ENCODE peak calls at places on chromosomes 16 and 17, in six cellular contexts. T, P, J, F, G and H are unnamed samples.

GRCh38 chr17:32719702-32720101 is 157.2 kb downstream of the MYO1D start:
- DNase-seq in T (no peak), P (no peak), J (no peak), F (no peak), G (no peak), H (no peak)

GRCh38 chr17:75785770-75786538 is 1.3 kb downstream of the UNK start:
- DNase-seq in T (no peak), P (peak; percentile 8), J (no peak), F (no peak), G (no peak), H (no peak)

GRCh38 chr16:3088450-3088849 is 10.6 kb downstream of the ZSCAN10 start:
- DNase-seq in T (no peak), P (no peak), J (no peak), F (no peak), G (no peak), H (no peak)

GRCh38 chr16:88315543-88316105 is 67.1 kb upstream of the ZNF469 start:
- DNase-seq in T (no peak), P (no peak), J (no peak), F (no peak), G (peak; percentile 29), H (no peak)

GRCh38 chr17:39145143-39145542 is 6.3 kb downstream of the PLXDC1 start:
- DNase-seq in T (no peak), P (no peak), J (no peak), F (no peak), G (no peak), H (no peak)

GRCh38 chr16:88116121-88116900 is 165.1 kb downstream of the BANP start:
- DNase-seq in T (no peak), P (no peak), J (no peak), F (no peak), G (no peak), H (no peak)

GRCh38 chr17:4184811-4185210 is 41.8 kb downstream of the CYB5D2 start:
- DNase-seq in T (no peak), P (no peak), J (no peak), F (no peak), G (no peak), H (no peak)

GRCh38 chr17:4759776-4760236 is 11.9 kb upstream of the TM4SF5 start:
- DNase-seq in T (no peak), P (no peak), J (no peak), F (no peak), G (no peak), H (no peak)

GRCh38 chr16:74601131-74601871 is 5.6 kb downstream of the GLG1 start:
- DNase-seq in T (no peak), P (no peak), J (no peak), F (no peak), G (no peak), H (no peak)

GRCh38 chr17:44921122-44921882 is 6.0 kb upstream of the GFAP start:
- DNase-seq in T (peak; percentile 10), P (peak; percentile 54), J (no peak), F (peak; percentile 41), G (peak; percentile 58), H (no peak)

GRCh38 chr16:27463741-27464662 is 62.0 kb downstream of the IL21R start:
- DNase-seq in T (no peak), P (no peak), J (no peak), F (no peak), G (no peak), H (no peak)

GRCh38 chr17:51275381-51275780 is 15.0 kb downstream of the UTP18 start:
- DNase-seq in T (no peak), P (no peak), J (no peak), F (no peak), G (no peak), H (no peak)

GRCh38 chr16:88878967-88879787 is 12.7 kb upstream of the PABPN1L start:
- DNase-seq in T (no peak), P (no peak), J (no peak), F (no peak), G (no peak), H (peak; percentile 53)

GRCh38 chr16:66503030-66503429 is 46.9 kb downstream of the TK2 start:
- DNase-seq in T (no peak), P (no peak), J (peak; percentile 64), F (no peak), G (no peak), H (peak; percentile 60)

GRCh38 chr16:15507299-15507958 is 73.0 kb downstream of the BMERB1 start:
- DNase-seq in T (no peak), P (no peak), J (peak; percentile 51), F (no peak), G (peak; percentile 37), H (no peak)
- H3K27me3 ChIP-seq in T (no peaks in the 10 kb centered on the region), P (no peaks in the 10 kb centered on the region), J (no peaks in the 10 kb centered on the region), F (no peaks in the 10 kb centered on the region), G (no peaks in the 10 kb centered on the region), H (no peaks in the 10 kb centered on the region)

DNA sequence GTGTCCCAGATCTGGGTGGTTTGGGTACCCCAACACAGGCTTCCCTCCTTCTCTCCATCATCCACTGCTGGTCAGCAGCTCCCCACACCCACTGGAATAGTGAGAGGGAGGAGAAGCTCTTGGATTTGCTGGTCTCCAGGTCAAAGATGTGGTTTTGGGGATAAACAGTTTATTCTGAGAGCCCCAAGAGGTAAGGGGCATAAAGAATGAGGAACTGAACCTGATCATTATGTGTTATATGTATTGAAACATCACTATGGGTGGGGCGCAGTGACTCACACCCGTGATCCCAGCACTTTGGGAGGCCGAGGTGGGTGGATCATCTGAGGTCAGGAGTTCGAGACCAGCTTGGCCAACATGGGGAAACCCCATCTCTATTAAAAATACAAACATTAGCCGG is 3.9 kb downstream of the DPEP2 start:
- DNase-seq in T (no peak), P (no peak), J (no peak), F (no peak), G (no peak), H (no peak)
- H3K27ac ChIP-seq in T (no peak overlapping the region), P (no peak overlapping the region), J (no peak overlapping the region), F (no peak overlapping the region), G (no peak overlapping the region), H (no peak overlapping the region)

GRCh38 chr16:85113913-85114312 is 1.6 kb upstream of the CIBAR2 start:
- DNase-seq in T (no peak), P (no peak), J (no peak), F (no peak), G (no peak), H (no peak)

GRCh38 chr16:85113168-85113733 is 979 bp upstream of the CIBAR2 start:
- DNase-seq in T (no peak), P (no peak), J (no peak), F (no peak), G (no peak), H (no peak)

GRCh38 chr16:85112364-85112763 is at the start of gene CIBAR2:
- DNase-seq in T (no peak), P (no peak), J (no peak), F (no peak), G (peak; percentile 25), H (no peak)

GRCh38 chr16:85117418-85117817 is 5.1 kb upstream of the CIBAR2 start:
- DNase-seq in T (no peak), P (no peak), J (no peak), F (no peak), G (no peak), H (no peak)

GRCh38 chr16:85114909-85115567 is 2.8 kb upstream of the CIBAR2 start:
- DNase-seq in T (peak; percentile 90), P (peak; percentile 93), J (peak; percentile 94), F (peak; percentile 91), G (peak; percentile 92), H (peak; percentile 69)
- H3K4me3 ChIP-seq in T (no peak overlapping the region), P (no peak overlapping the region), J (peak overlapping the region; percentile 24), F (peak overlapping the region; percentile 2), G (no peak overlapping the region), H (no peak overlapping the region)

GRCh38 chr17:43588121-43588520 is 42.0 kb upstream of the ETV4 start:
- DNase-seq in T (no peak), P (no peak), J (no peak), F (no peak), G (no peak), H (no peak)
- H3K27me3 ChIP-seq in T (no peaks in the 10 kb centered on the region), P (no peaks in the 10 kb centered on the region), J (no peaks in the 10 kb centered on the region), F (no peaks in the 10 kb centered on the region), G (no peaks in the 10 kb centered on the region), H (no peaks in the 10 kb centered on the region)

GRCh38 chr16:57013902-57014301 is 24.5 kb downstream of the NLRC5 start:
- DNase-seq in T (no peak), P (no peak), J (no peak), F (no peak), G (no peak), H (no peak)
- H3K27ac ChIP-seq in T (no peak overlapping the region), P (peak overlapping the region; percentile 53), J (no peak overlapping the region), F (peak overlapping the region; percentile 75), G (no peak overlapping the region), H (no peak overlapping the region)

DNA sequence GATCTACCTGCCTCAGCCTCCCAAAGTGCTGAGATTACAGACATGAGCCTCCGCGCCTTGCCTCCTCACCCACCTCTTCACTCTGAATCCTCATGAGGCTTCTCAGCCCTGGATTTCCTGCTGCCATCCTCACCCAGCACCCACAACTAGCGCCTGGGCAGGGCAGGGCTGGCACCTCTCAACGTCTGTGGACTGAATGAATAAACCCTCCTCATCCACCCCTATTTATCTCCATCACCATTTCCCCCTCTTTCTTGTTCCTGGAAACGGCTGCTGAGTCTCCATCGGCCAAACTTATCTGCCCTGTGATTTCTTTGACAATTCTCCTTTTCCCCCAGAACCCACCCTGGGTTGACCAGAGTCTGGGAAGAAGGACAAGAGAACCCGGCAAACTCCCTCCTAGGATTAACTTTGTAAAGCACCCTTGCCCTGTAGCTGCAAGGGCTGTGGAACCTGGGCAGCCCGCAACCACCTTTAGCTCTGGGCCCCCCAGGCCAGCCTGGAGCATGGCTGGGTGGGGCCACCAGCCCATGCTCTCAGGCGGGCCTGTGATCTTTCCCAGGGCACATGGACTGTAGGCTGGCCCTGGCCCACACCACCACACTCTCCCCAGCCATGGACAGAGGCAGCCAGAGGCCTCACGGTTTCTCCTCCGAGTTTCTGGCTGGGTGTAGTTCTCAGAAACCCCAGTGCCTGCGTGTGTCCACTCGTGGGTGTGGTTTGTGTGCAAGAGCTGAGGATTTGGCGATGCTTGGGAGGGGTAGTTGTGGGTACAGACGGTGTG is 2.4 kb downstream of the SPN start:
- DNase-seq in T (no peak), P (no peak), J (no peak), F (no peak), G (no peak), H (no peak)
- H3K4me3 ChIP-seq in T (no peak overlapping the region), P (no peak overlapping the region), J (no peak overlapping the region), F (no peak overlapping the region), G (no peak overlapping the region), H (no peak overlapping the region)

DNA sequence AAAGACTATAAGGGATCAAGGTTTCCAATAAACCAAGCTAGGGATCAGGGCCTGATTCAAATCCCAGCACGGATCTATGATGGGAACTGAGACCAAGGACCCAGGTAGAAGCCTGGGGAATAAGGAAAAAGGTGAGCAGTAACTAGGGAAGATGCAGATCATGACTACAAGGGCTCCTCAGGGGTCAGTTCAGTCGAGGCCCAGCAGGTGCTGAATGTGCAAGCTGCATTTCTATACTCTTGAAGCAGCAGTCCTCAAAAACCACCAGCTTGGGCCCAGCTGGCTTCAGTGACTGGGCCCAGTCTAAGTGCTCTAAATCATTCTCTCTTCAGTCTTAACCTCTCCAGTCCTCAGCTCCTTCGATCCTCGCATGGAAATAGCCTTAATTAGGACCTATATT is 228.8 kb upstream of the AXIN2 start:
- DNase-seq in T (no peak), P (no peak), J (no peak), F (no peak), G (no peak), H (no peak)
- H3K27me3 ChIP-seq in T (no peaks in the 10 kb centered on the region), P (no peaks in the 10 kb centered on the region), J (no peaks in the 10 kb centered on the region), F (no peaks in the 10 kb centered on the region), G (no peaks in the 10 kb centered on the region), H (no peaks in the 10 kb centered on the region)